ENCODE peak calls at places on chromosome 17, in five cellular contexts. E is fibroblast of villous mesenchyme; P is A549; D is AG09319; I is CD4-positive, alpha-beta T cell. T is an unnamed sample.

GRCh38 chr17:81867123-81867951 is 3.8 kb downstream of the ARHGDIA start:
- DNase-seq in E (peak; percentile 73), P (peak; percentile 83), D (no peak), I (no peak), T (no peak)

GRCh38 chr17:75550139-75550465 is 24.6 kb downstream of the LLGL2 start:
- DNase-seq in E (no peak), P (no peak), D (no peak), I (no peak), T (no peak)

GRCh38 chr17:3943240-3943891 is 20.9 kb downstream of the ATP2A3 start:
- DNase-seq in E (no peak), P (no peak), D (no peak), I (no peak), T (no peak)

GRCh38 chr17:4597975-4598374 is 13.6 kb downstream of the SMTNL2 start:
- DNase-seq in E (no peak), P (no peak), D (no peak), I (no peak), T (no peak)

GRCh38 chr17:29615048-29615385 is 7.7 kb downstream of the CORO6 start:
- DNase-seq in E (no peak), P (no peak), D (no peak), I (peak; percentile 65), T (no peak)

GRCh38 chr17:76714822-76715461 is 4.2 kb upstream of the MXRA7 start:
- DNase-seq in E (peak; percentile 75), P (peak; percentile 57), D (no peak), I (peak; percentile 80), T (no peak)

GRCh38 chr17:7021993-7022778 is 664 bp upstream of the BCL6B start:
- DNase-seq in E (peak; percentile 56), P (peak; percentile 78), D (no peak), I (peak; percentile 74), T (peak; percentile 97)

GRCh38 chr17:75390982-75391381 is 14.5 kb downstream of the GRB2 start:
- DNase-seq in E (no peak), P (no peak), D (no peak), I (no peak), T (no peak)

GRCh38 chr17:53949473-53950090 is 126.9 kb downstream of the KIF2B start:
- DNase-seq in E (no peak), P (no peak), D (no peak), I (no peak), T (no peak)

GRCh38 chr17:47967607-47968252 is 3.2 kb upstream of the CDK5RAP3 start:
- DNase-seq in E (peak; percentile 70), P (peak; percentile 80), D (no peak), I (no peak), T (no peak)

GRCh38 chr17:78875738-78876597 is 27.0 kb downstream of the CEP295NL start:
- DNase-seq in E (peak; percentile 78), P (no peak), D (no peak), I (no peak), T (no peak)

GRCh38 chr17:59914274-59914854 is 21.4 kb downstream of the RPS6KB1 start:
- DNase-seq in E (peak; percentile 54), P (peak; percentile 52), D (peak; percentile 40), I (no peak), T (peak; percentile 33)

GRCh38 chr17:6106212-6106611 is 36.0 kb downstream of the WSCD1 start:
- DNase-seq in E (no peak), P (no peak), D (no peak), I (no peak), T (no peak)

GRCh38 chr17:633641-634091 is 81.0 kb downstream of the VPS53 start:
- DNase-seq in E (peak; percentile 60), P (no peak), D (no peak), I (no peak), T (no peak)

GRCh38 chr17:61806941-61807340 is 56.4 kb downstream of the BRIP1 start:
- DNase-seq in E (no peak), P (no peak), D (no peak), I (no peak), T (no peak)

GRCh38 chr17:37465058-37465616 is 24.6 kb upstream of the DUSP14 start:
- DNase-seq in E (peak; percentile 71), P (no peak), D (no peak), I (no peak), T (no peak)

GRCh38 chr17:3890082-3890892 is 2.6 kb downstream of the CAMKK1 start:
- DNase-seq in E (peak; percentile 73), P (peak; percentile 90), D (peak; percentile 62), I (no peak), T (peak; percentile 75)

GRCh38 chr17:38892620-38893019 is 22.8 kb downstream of the LASP1 start:
- DNase-seq in E (no peak), P (no peak), D (no peak), I (no peak), T (no peak)

GRCh38 chr17:36643086-36643685 is 41.8 kb downstream of the MRM1 start:
- DNase-seq in E (no peak), P (no peak), D (no peak), I (no peak), T (no peak)

GRCh38 chr17:72432143-72432604 is 311.4 kb downstream of the SOX9 start:
- DNase-seq in E (peak; percentile 65), P (no peak), D (no peak), I (no peak), T (no peak)

GRCh38 chr17:10126554-10127493 is 71.6 kb downstream of the GAS7 start:
- DNase-seq in E (peak; percentile 96), P (no peak), D (no peak), I (no peak), T (no peak)

GRCh38 chr17:5587431-5588032 is 3.2 kb upstream of the NLRP1 start:
- DNase-seq in E (peak; percentile 80), P (peak; percentile 79), D (no peak), I (peak; percentile 28), T (peak; percentile 73)

GRCh38 chr17:9108166-9108565 is 86.9 kb downstream of the NTN1 start:
- DNase-seq in E (no peak), P (no peak), D (no peak), I (no peak), T (no peak)

GRCh38 chr17:8991514-8992285 is 26.2 kb upstream of the PIK3R5 start:
- DNase-seq in E (peak; percentile 59), P (peak; percentile 76), D (peak; percentile 39), I (peak; percentile 52), T (no peak)

GRCh38 chr17:61766520-61766919 is 96.8 kb downstream of the BRIP1 start:
- DNase-seq in E (no peak), P (no peak), D (no peak), I (no peak), T (no peak)

GRCh38 chr17:75032896-75033294 is 13.9 kb downstream of the ATP5PD start:
- DNase-seq in E (no peak), P (peak; percentile 48), D (no peak), I (no peak), T (no peak)

GRCh38 chr17:4881761-4882555 is 17.4 kb upstream of the C17orf107 start:
- DNase-seq in E (peak; percentile 33), P (peak; percentile 70), D (no peak), I (peak; percentile 69), T (peak; percentile 59)

GRCh38 chr17:77264617-77265230 is 124.0 kb downstream of the SEC14L1 start:
- DNase-seq in E (no peak), P (no peak), D (no peak), I (no peak), T (no peak)

GRCh38 chr17:31511176-31511540 is 119.7 kb downstream of the RAB11FIP4 start:
- DNase-seq in E (no peak), P (no peak), D (no peak), I (no peak), T (no peak)
- TF ChIP-seq CTCF in E (no peak), P (no peak), D (no peak), I (no peak), T (no peak)

GRCh38 chr17:34579017-34579946 is at the start of gene TMEM132E:
- DNase-seq in E (peak; percentile 10), P (peak; percentile 13), D (no peak), I (no peak), T (no peak)

GRCh38 chr17:34582185-34582900 is 3.0 kb downstream of the TMEM132E start:
- DNase-seq in E (no peak), P (no peak), D (no peak), I (no peak), T (no peak)

GRCh38 chr17:34581446-34582184 is 2.2 kb downstream of the TMEM132E start:
- DNase-seq in E (no peak), P (no peak), D (no peak), I (no peak), T (no peak)

GRCh38 chr17:34579979-34580684 is 750 bp downstream of the TMEM132E start:
- DNase-seq in E (peak; percentile 3), P (peak; percentile 23), D (no peak), I (no peak), T (no peak)

GRCh38 chr17:34580685-34581445 is 1.5 kb downstream of the TMEM132E start:
- DNase-seq in E (no peak), P (no peak), D (no peak), I (no peak), T (no peak)
- TF ChIP-seq CTCF in E (no peak), P (no peak), D (no peak), I (no peak), T (no peak)

GRCh38 chr17:52930145-52930544 is 771.6 kb upstream of the CA10 start:
- DNase-seq in E (no peak), P (no peak), D (no peak), I (no peak), T (no peak)

GRCh38 chr17:52930581-52930980 is 772.1 kb upstream of the CA10 start:
- DNase-seq in E (no peak), P (no peak), D (no peak), I (no peak), T (no peak)
- TF ChIP-seq CTCF in E (no peak), P (no peak), D (no peak), I (no peak), T (no peak)

GRCh38 chr17:44105483-44105882 is 18.0 kb downstream of the HDAC5 start:
- DNase-seq in E (no peak), P (no peak), D (no peak), I (no peak), T (peak; percentile 76)
- TF ChIP-seq CTCF in E (no peak), P (no peak), D (no peak), I (no peak), T (no peak)

DNA sequence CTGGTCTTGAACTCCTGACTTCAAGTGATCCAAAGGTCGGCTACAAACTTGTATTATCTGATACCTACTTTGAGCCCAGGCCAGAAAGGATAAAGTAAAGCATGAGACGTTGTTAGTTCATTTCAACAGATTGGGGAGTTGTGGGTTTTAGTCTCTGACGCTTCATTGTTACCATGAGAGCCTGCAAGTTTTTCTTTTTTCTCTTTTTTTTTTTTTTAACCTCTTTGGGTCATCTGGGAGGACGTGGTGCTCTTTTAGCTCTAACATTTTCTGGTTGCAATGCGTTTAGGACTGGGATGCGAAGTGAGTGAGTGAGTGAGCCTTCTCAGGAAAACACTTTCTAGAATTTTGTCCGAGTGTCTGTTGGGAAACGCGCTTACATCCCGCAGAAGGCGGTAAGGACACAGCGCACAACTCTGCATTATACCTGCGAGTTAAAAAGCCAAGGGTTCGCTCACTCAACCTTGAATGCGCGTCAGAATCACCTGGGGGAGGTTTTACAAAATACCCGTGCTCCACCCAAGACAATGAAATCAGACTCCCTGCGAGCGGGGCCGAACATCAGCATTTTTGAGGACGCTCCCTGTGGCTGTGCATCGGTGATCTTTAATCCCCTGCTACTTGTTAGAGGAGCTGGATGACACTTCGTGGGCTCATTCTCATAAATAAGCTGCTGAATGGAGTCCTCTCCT is 704 bp upstream of the RNF135 start:
- DNase-seq in E (no peak), P (no peak), D (no peak), I (no peak), T (no peak)
- TF ChIP-seq CTCF in E (no peak), P (no peak), D (no peak), I (peak; percentile 50), T (no peak)